ENCODE peak calls at places on chromosomes 3 and 15, in nine cellular contexts. I is endothelial cell, J is neural crest cell, O is bronchial epithelial cell, N is CD14-positive monocyte, R is AG04450, F is neural progenitor cell, S is breast epithelium, Y is tibial nerve. M is an unnamed sample.

GRCh38 chr3:158352551-158352950 is 218.4 kb upstream of the MLF1 start:
- DNase-seq in I (no peak), J (no peak), O (no peak), N (no peak), R (no peak), F (no peak), S (no peak), Y (peak), M (no peak)

GRCh38 chr3:113607219-113607596 is 74.9 kb downstream of the SIDT1 start:
- DNase-seq in I (no peak), J (no peak), O (no peak), N (no peak), R (no peak), F (no peak), S (no peak), Y (no peak), M (no peak)

GRCh38 chr3:112002458-112002971 is 3.8 kb downstream of the TAGLN3 start:
- DNase-seq in I (no peak), J (no peak), O (peak), N (no peak), R (no peak), F (no peak), S (no peak), Y (no peak), M (no peak)

GRCh38 chr3:194586839-194587238 is 46.4 kb downstream of the TMEM44 start:
- DNase-seq in I (no peak), J (no peak), O (peak), N (peak), R (no peak), F (no peak), S (no peak), Y (no peak), M (no peak)

GRCh38 chr3:177425042-177425441 is 227.8 kb upstream of the TBL1XR1 start:
- DNase-seq in I (no peak), J (no peak), O (no peak), N (no peak), R (no peak), F (no peak), S (no peak), Y (no peak), M (no peak)

GRCh38 chr3:64291345-64291744 is 66.1 kb upstream of the PRICKLE2 start:
- DNase-seq in I (no peak), J (no peak), O (peak), N (no peak), R (peak), F (no peak), S (no peak), Y (peak), M (no peak)

GRCh38 chr3:27253831-27254230 is 115.4 kb downstream of the NEK10 start:
- DNase-seq in I (peak), J (peak), O (peak), N (no peak), R (no peak), F (peak), S (peak), Y (peak), M (no peak)

GRCh38 chr3:102179321-102180290 is 255.2 kb upstream of the ZPLD1 start:
- DNase-seq in I (no peak), J (no peak), O (peak), N (no peak), R (no peak), F (no peak), S (no peak), Y (no peak), M (no peak)

GRCh38 chr3:189530822-189531221 is 100.4 kb upstream of the TP63 start:
- DNase-seq in I (no peak), J (no peak), O (no peak), N (no peak), R (no peak), F (no peak), S (no peak), Y (no peak), M (no peak)

GRCh38 chr3:142976621-142977398 is 13.3 kb upstream of the PAQR9 start:
- DNase-seq in I (no peak), J (peak), O (peak), N (peak), R (peak), F (no peak), S (no peak), Y (peak), M (no peak)

GRCh38 chr3:149790265-149790664 is 2.1 kb downstream of the ANKUB1 start:
- DNase-seq in I (no peak), J (no peak), O (peak), N (no peak), R (no peak), F (no peak), S (no peak), Y (no peak), M (no peak)

GRCh38 chr3:158573714-158574113 is 2.7 kb downstream of the MLF1 start:
- DNase-seq in I (no peak), J (no peak), O (no peak), N (no peak), R (no peak), F (peak), S (no peak), Y (no peak), M (no peak)

GRCh38 chr3:177294221-177294620 is 96.9 kb upstream of the TBL1XR1 start:
- DNase-seq in I (no peak), J (no peak), O (peak), N (no peak), R (no peak), F (no peak), S (no peak), Y (peak), M (no peak)

GRCh38 chr3:107684431-107684925 is 161.7 kb downstream of the BBX start:
- DNase-seq in I (no peak), J (no peak), O (no peak), N (no peak), R (no peak), F (no peak), S (no peak), Y (no peak), M (no peak)

GRCh38 chr15:40032125-40032839 is 6.7 kb downstream of the SRP14 start:
- DNase-seq in I (no peak), J (no peak), O (no peak), N (no peak), R (no peak), F (no peak), S (no peak), Y (no peak), M (no peak)

GRCh38 chr3:114697441-114697840 is 403.6 kb downstream of the TIGIT start:
- DNase-seq in I (no peak), J (no peak), O (no peak), N (no peak), R (no peak), F (no peak), S (no peak), Y (no peak), M (no peak)

GRCh38 chr15:69604050-69604378 is 151.4 kb downstream of the RPLP1 start:
- DNase-seq in I (peak), J (no peak), O (peak), N (no peak), R (no peak), F (no peak), S (no peak), Y (no peak), M (no peak)

GRCh38 chr3:185677146-185677829 is 91.2 kb downstream of the SENP2 start:
- DNase-seq in I (peak), J (peak), O (peak), N (no peak), R (peak), F (peak), S (no peak), Y (no peak), M (no peak)

GRCh38 chr3:10783360-10784346 is 32.4 kb upstream of the SLC6A11 start:
- DNase-seq in I (peak), J (peak), O (peak), N (no peak), R (no peak), F (peak), S (no peak), Y (peak), M (no peak)

GRCh38 chr3:19901337-19901736 is 32.7 kb downstream of the EFHB start:
- DNase-seq in I (no peak), J (no peak), O (no peak), N (no peak), R (no peak), F (no peak), S (no peak), Y (no peak), M (no peak)

GRCh38 chr3:55622116-55622515 is 135.0 kb upstream of the WNT5A start:
- DNase-seq in I (no peak), J (no peak), O (peak), N (no peak), R (no peak), F (no peak), S (no peak), Y (no peak), M (no peak)

GRCh38 chr3:63232764-63233396 is 45.2 kb upstream of the SYNPR start:
- DNase-seq in I (no peak), J (no peak), O (peak), N (no peak), R (no peak), F (peak), S (no peak), Y (no peak), M (no peak)

GRCh38 chr15:38038659-38039442 is 104.4 kb downstream of the TMCO5A start:
- DNase-seq in I (no peak), J (no peak), O (peak), N (no peak), R (peak), F (no peak), S (no peak), Y (no peak), M (no peak)

GRCh38 chr3:36648241-36649034 is 115.9 kb downstream of the DCLK3 start:
- DNase-seq in I (no peak), J (no peak), O (peak), N (no peak), R (peak), F (no peak), S (no peak), Y (no peak), M (no peak)

GRCh38 chr3:45092132-45093031 is 53.8 kb downstream of the CDCP1 start:
- DNase-seq in I (no peak), J (no peak), O (peak), N (no peak), R (no peak), F (no peak), S (no peak), Y (no peak), M (no peak)
- TF ChIP-seq CTCF in I (no peak), J (no peak), O (no peak), N (no peak), R (no peak), F (no peak), S (no peak), Y (no peak), M (no peak)

GRCh38 chr3:125606291-125606690 is 11.0 kb upstream of the OSBPL11 start:
- DNase-seq in I (no peak), J (no peak), O (no peak), N (no peak), R (no peak), F (no peak), S (no peak), Y (no peak), M (no peak)

GRCh38 chr3:125605771-125606170 is 10.5 kb upstream of the OSBPL11 start:
- DNase-seq in I (no peak), J (no peak), O (no peak), N (no peak), R (no peak), F (peak), S (no peak), Y (no peak), M (no peak)

GRCh38 chr3:125608419-125608818 is 13.1 kb upstream of the OSBPL11 start:
- DNase-seq in I (no peak), J (no peak), O (no peak), N (no peak), R (no peak), F (no peak), S (no peak), Y (no peak), M (no peak)

DNA sequence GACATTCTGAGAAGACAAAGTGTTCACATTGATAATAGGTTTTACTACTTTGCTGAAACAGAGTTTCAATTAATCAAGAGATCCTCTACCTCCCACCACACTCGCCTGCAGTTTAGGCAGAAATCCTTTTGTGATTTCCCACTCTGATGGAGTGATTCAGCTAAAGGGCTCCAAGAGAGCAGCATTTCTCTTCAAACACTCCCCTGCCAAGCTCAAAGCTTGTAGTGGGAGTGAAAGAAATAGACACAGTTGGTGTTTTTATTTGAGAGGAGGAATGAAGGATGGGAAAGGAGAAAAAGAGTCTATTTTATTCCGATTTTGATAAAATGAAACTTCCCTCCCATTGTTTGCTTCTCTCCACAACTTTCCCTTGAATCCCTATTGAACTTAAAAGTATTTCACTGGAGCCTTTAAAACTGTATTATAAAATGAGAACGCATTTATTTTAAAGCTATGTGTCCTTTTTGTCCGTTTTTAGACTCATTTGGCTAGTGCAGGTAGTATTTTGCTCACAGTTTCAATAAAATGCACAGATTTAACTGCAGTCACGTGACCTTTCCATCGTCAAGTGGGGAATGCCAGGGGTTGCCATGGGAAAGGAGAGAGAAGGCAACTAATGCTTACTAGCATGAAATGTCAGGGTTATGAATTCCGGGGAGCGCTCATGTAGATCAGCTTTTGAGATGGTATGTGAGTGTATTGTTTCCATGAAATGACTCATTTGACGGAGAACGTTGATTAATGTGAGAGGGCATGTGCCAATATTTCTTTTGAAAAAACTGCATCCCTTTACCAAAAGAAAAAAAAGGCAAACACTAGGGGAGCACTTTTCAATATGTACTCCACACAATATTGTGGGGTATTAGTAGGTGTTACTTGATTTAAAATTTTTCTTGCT is 7.7 kb upstream of the OSBPL11 start:
- DNase-seq in I (no peak), J (peak), O (peak), N (no peak), R (no peak), F (peak), S (no peak), Y (no peak), M (no peak)
- TF ChIP-seq CTCF in I (no peak), J (peak), O (peak), N (no peak), R (no peak), F (peak), S (no peak), Y (no peak), M (no peak)

GRCh38 chr3:16529264-16529663 is 15.8 kb upstream of the RFTN1 start:
- DNase-seq in I (no peak), J (no peak), O (no peak), N (no peak), R (no peak), F (no peak), S (no peak), Y (no peak), M (no peak)
- TF ChIP-seq CTCF in I (no peak), J (no peak), O (no peak), N (no peak), R (no peak), F (no peak), S (no peak), Y (no peak), M (no peak)

GRCh38 chr3:138429665-138430064 is 4.8 kb upstream of the ESYT3 start:
- DNase-seq in I (no peak), J (no peak), O (no peak), N (no peak), R (no peak), F (no peak), S (no peak), Y (no peak), M (no peak)

GRCh38 chr3:138423316-138423715 is 11.1 kb upstream of the ESYT3 start:
- DNase-seq in I (no peak), J (no peak), O (no peak), N (no peak), R (no peak), F (no peak), S (no peak), Y (no peak), M (no peak)

DNA sequence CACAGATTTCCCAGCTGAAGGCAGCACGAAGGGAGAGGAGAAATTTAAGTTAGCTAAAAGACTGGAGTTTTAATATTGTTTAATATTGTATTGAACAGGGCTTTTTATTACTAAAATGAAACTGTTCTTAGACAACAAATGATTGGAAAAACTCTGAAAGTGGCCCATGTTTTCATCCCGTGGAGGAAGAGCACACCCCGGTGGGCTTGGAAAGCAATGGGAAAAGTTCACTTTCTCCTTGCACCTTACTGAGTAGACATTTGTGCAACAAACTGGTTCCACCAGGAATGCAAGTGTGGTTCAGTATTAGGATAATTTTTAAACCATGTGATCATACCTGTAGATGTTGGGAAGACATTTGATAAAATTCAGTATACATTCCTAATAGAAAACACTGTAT is 8.2 kb upstream of the ESYT3 start:
- DNase-seq in I (no peak), J (no peak), O (no peak), N (no peak), R (no peak), F (peak), S (no peak), Y (no peak), M (no peak)
- TF ChIP-seq CTCF in I (no peak), J (peak), O (no peak), N (peak), R (peak), F (peak), S (no peak), Y (peak), M (peak)

DNA sequence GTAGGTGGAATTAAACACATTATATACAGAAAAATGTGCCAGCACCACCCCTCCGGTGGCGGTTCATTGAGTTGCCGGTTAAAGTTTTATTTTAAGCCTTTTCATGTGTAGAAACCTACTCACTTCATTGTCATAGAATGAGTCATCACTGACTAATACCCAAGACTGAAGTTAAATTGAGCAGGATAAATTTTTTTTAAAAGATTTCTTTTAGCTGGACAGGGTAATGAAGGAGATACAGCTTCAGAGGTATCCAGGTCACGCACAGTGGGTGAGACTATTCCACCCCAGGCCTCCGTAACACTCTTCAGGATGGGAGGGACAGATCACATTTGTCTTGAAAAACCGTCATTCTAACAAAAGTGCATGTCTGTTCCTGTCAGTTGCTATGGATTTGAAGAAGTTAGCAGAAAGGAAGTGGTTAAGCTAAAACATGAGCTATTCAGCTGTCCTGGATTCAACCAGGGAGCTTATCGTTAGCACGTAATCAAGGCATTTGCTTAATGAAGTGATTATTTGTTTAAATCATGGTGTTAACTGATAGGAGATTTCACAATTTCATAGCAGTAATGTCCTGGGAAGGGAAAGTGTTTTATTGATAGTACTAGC is 23.3 kb downstream of the WHAMM start:
- DNase-seq in I (no peak), J (no peak), O (peak), N (peak), R (peak), F (no peak), S (no peak), Y (peak), M (no peak)
- TF ChIP-seq CTCF in I (no peak), J (peak), O (no peak), N (no peak), R (peak), F (no peak), S (no peak), Y (no peak), M (no peak)

DNA sequence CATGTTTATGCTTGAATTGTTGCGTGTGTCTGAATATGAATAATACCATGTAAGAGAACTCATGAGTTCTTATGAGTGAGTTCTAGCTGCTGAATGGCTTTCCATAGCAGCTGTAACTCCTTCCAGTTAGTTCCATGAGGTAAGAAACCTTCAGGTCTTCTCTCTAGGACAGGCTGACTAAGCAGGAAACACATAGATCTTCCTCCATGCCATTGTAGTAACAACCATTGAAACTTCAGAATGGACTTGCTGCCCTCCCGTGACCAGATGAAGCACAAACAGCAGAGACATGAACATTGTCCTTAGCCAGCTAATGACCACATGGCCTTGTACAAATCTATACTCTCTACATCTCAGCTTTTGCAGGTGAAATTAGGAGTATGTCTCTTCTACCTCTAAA is 200.0 kb downstream of the ZNF385D start:
- DNase-seq in I (no peak), J (no peak), O (peak), N (no peak), R (no peak), F (no peak), S (no peak), Y (no peak), M (no peak)
- TF ChIP-seq CTCF in I (no peak), J (no peak), O (no peak), N (no peak), R (no peak), F (peak), S (no peak), Y (no peak), M (no peak)